ENCODE peak calls at places on chromosomes 7 and 10, in ten cellular contexts. X is lower lobe of right lung, M is adrenal gland, Q is upper lobe of left lung, Y is SK-N-MC, I is tibial artery, P is brain microvascular endothelial cell, S is SK-N-SH, D is colonic mucosa, A is dorsolateral prefrontal cortex. B is an unnamed sample.
A peak's percentile ranks its signal among the peaks of the same experiment; 100 is the strongest.

GRCh38 chr7:131026297-131027003 is 292.4 kb upstream of the KLF14 start:
- DNase-seq in X (no peak), M (no peak), Q (no peak), Y (no peak), I (no peak), P (no peak), S (no peak), D (no peak), A (no peak), B (no peak)

GRCh38 chr7:150359007-150359917 is 9.4 kb upstream of the REPIN1 start:
- DNase-seq in X (no peak), M (no peak), Q (no peak), Y (no peak), I (no peak), P (no peak), S (no peak), D (no peak), A (no peak), B (peak; percentile 14)

GRCh38 chr7:3695602-3696001 is 394.6 kb downstream of the SDK1 start:
- DNase-seq in X (no peak), M (no peak), Q (no peak), Y (no peak), I (no peak), P (no peak), S (peak; percentile 33), D (no peak), A (no peak), B (no peak)

GRCh38 chr7:74029094-74029785 is 1.3 kb downstream of the ELN start:
- DNase-seq in X (no peak), M (no peak), Q (peak; percentile 67), Y (no peak), I (peak; percentile 55), P (no peak), S (no peak), D (no peak), A (no peak), B (no peak)

GRCh38 chr10:49008056-49008455 is 68.4 kb upstream of the LRRC18 start:
- DNase-seq in X (no peak), M (no peak), Q (no peak), Y (no peak), I (no peak), P (no peak), S (no peak), D (no peak), A (no peak), B (no peak)

GRCh38 chr10:114265392-114266053 is 26.5 kb downstream of the VWA2 start:
- DNase-seq in X (no peak), M (peak; percentile 63), Q (no peak), Y (no peak), I (peak; percentile 45), P (no peak), S (no peak), D (no peak), A (no peak), B (no peak)

GRCh38 chr7:157463245-157463644 is 126.4 kb downstream of the DNAJB6 start:
- DNase-seq in X (no peak), M (no peak), Q (no peak), Y (no peak), I (no peak), P (no peak), S (no peak), D (no peak), A (no peak), B (no peak)

GRCh38 chr7:121182902-121183301 is 145.9 kb upstream of the WNT16 start:
- DNase-seq in X (no peak), M (no peak), Q (no peak), Y (no peak), I (no peak), P (no peak), S (no peak), D (no peak), A (no peak), B (no peak)

GRCh38 chr7:47912332-47912731 is 35.9 kb downstream of the PKD1L1 start:
- DNase-seq in X (no peak), M (no peak), Q (no peak), Y (no peak), I (no peak), P (no peak), S (no peak), D (no peak), A (no peak), B (no peak)

GRCh38 chr7:95632609-95633008 is 36.3 kb upstream of the PDK4 start:
- DNase-seq in X (no peak), M (no peak), Q (no peak), Y (no peak), I (peak; percentile 53), P (peak; percentile 67), S (no peak), D (no peak), A (no peak), B (no peak)

GRCh38 chr10:63003816-63004453 is 129.2 kb upstream of the NRBF2 start:
- DNase-seq in X (no peak), M (no peak), Q (no peak), Y (no peak), I (no peak), P (no peak), S (peak; percentile 21), D (no peak), A (no peak), B (no peak)

GRCh38 chr10:49831352-49832040 is 69.4 kb upstream of the OGDHL start:
- DNase-seq in X (no peak), M (no peak), Q (no peak), Y (peak; percentile 37), I (no peak), P (peak; percentile 7), S (no peak), D (no peak), A (no peak), B (no peak)

GRCh38 chr10:70404906-70405824 is 1.2 kb downstream of the EIF4EBP2 start:
- DNase-seq in X (peak; percentile 82), M (peak; percentile 92), Q (peak; percentile 27), Y (no peak), I (peak; percentile 95), P (peak; percentile 80), S (peak; percentile 60), D (peak; percentile 87), A (peak; percentile 55), B (peak; percentile 49)

GRCh38 chr7:2787251-2787968 is 56.7 kb downstream of the GNA12 start:
- DNase-seq in X (no peak), M (no peak), Q (no peak), Y (no peak), I (no peak), P (no peak), S (no peak), D (no peak), A (no peak), B (no peak)

GRCh38 chr7:95269640-95270039 is 54.7 kb downstream of the PON1 start:
- DNase-seq in X (no peak), M (no peak), Q (no peak), Y (no peak), I (no peak), P (no peak), S (no peak), D (no peak), A (no peak), B (no peak)

GRCh38 chr10:86957471-86958108 is at the start of gene MMRN2:
- DNase-seq in X (no peak), M (peak; percentile 21), Q (peak; percentile 58), Y (no peak), I (no peak), P (no peak), S (no peak), D (no peak), A (no peak), B (no peak)
- H3K4me3 ChIP-seq in X (peak within 1 kb of the TSS; percentile 54), M (no peak within 1 kb of the TSS), Q (peak within 1 kb of the TSS; percentile 40), Y (no peak within 1 kb of the TSS), I (peak within 1 kb of the TSS; percentile 49), P (no peak within 1 kb of the TSS), S (no peak within 1 kb of the TSS), D (no peak within 1 kb of the TSS), A (peak within 1 kb of the TSS; percentile 25), B (no peak within 1 kb of the TSS)

GRCh38 chr7:228610-229009 is 36.2 kb downstream of the FAM20C start:
- DNase-seq in X (no peak), M (no peak), Q (peak; percentile 54), Y (no peak), I (no peak), P (no peak), S (no peak), D (no peak), A (no peak), B (no peak)
- H3K27ac ChIP-seq in X (peak overlapping the region; percentile 36), M (no peak overlapping the region), Q (no peak overlapping the region), Y (no peak overlapping the region), I (peak overlapping the region; percentile 88), P (no peak overlapping the region), S (no peak overlapping the region), D (peak overlapping the region; percentile 66), A (peak overlapping the region; percentile 79), B (peak overlapping the region; percentile 90)

GRCh38 chr10:101032637-101033201 is 1.7 kb downstream of the SFXN3 start:
- DNase-seq in X (no peak), M (peak; percentile 83), Q (no peak), Y (no peak), I (peak; percentile 80), P (peak; percentile 84), S (peak; percentile 83), D (peak; percentile 61), A (peak; percentile 66), B (peak; percentile 21)
- H3K4me3 ChIP-seq in X (peak overlapping the region; percentile 83), M (no peak overlapping the region), Q (peak overlapping the region; percentile 85), Y (peak overlapping the region; percentile 75), I (peak overlapping the region; percentile 88), P (peak overlapping the region; percentile 82), S (peak overlapping the region; percentile 84), D (peak overlapping the region; percentile 76), A (peak overlapping the region; percentile 55), B (peak overlapping the region; percentile 82)

GRCh38 chr10:4650109-4650508 is 175.9 kb upstream of the AKR1E2 start:
- DNase-seq in X (no peak), M (no peak), Q (no peak), Y (no peak), I (no peak), P (peak; percentile 23), S (no peak), D (no peak), A (no peak), B (no peak)
- H3K27ac ChIP-seq in X (no peak overlapping the region), M (no peak overlapping the region), Q (no peak overlapping the region), Y (no peak overlapping the region), I (peak overlapping the region; percentile 69), P (peak overlapping the region; percentile 61), S (no peak overlapping the region), D (no peak overlapping the region), A (peak overlapping the region; percentile 24), B (no peak overlapping the region)

GRCh38 chr10:112898540-112899395 is 51.3 kb upstream of the TCF7L2 start:
- DNase-seq in X (no peak), M (no peak), Q (no peak), Y (no peak), I (peak; percentile 21), P (peak; percentile 40), S (no peak), D (peak; percentile 77), A (no peak), B (peak; percentile 70)
- H3K4me3 ChIP-seq in X (peak overlapping the region; percentile 4), M (no peak overlapping the region), Q (peak overlapping the region; percentile 20), Y (no peak overlapping the region), I (no peak overlapping the region), P (peak overlapping the region; percentile 45), S (no peak overlapping the region), D (no peak overlapping the region), A (no peak overlapping the region), B (no peak overlapping the region)

DNA sequence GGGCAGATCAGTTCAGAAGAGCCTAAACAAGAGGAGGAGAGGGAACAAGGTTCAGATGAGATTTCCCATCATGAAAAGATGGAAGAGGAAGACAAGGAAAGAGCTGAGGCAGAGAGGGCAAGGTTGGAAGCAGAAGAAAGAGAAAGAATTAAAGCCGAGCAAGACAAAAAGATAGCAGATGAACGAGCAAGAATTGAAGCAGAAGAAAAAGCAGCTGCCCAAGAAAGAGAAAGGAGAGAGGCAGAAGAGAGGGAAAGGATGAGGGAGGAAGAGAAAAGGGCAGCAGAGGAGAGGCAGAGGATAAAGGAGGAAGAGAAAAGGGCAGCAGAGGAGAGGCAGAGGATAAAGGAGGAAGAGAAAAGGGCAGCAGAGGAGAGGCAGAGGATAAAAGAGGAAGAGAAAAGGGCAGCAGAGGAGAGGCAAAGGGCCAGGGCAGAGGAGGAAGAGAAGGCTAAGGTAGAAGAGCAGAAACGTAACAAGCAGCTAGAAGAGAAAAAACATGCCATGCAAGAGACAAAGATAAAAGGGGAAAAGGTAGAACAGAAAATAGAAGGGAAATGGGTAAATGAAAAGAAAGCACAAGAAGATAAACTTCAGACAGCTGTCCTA is 52.7 kb upstream of the AGBL3 start:
- DNase-seq in X (no peak), M (no peak), Q (no peak), Y (no peak), I (no peak), P (no peak), S (no peak), D (no peak), A (no peak), B (no peak)
- H3K27ac ChIP-seq in X (no peak overlapping the region), M (no peak overlapping the region), Q (no peak overlapping the region), Y (no peak overlapping the region), I (peak overlapping the region; percentile 80), P (peak overlapping the region; percentile 79), S (no peak overlapping the region), D (peak overlapping the region; percentile 32), A (peak overlapping the region; percentile 61), B (peak overlapping the region; percentile 25)

B was measured in Peyer's patch.